ENCODE peak calls at places on chromosomes 11 and 22, in seven cellular contexts. P is fibroblast of pulmonary artery; D is HS-5; V is GM19239; U is stimulated activated CD8-positive, alpha-beta memory T cell treated with anti-CD3 and anti-CD28 coated beads, Interleukin-4, amount 100 ng/mL, for 48 hours; N is germinal center; C is Calu3. W is an unnamed sample.
A peak's percentile ranks its signal among the peaks of the same experiment; 100 is the strongest.

GRCh38 chr11:56497010-56497409 is 5.8 kb upstream of the OR5M8 start:
- DNase-seq in P (no peak), D (no peak), V (no peak), U (no peak), N (no peak), C (no peak), W (no peak)

GRCh38 chr11:29318134-29318845 is 698.5 kb downstream of the KCNA4 start:
- DNase-seq in P (peak; percentile 18), D (no peak), V (no peak), U (no peak), N (no peak), C (no peak), W (no peak)

GRCh38 chr22:25032066-25032465 is 79.5 kb downstream of the KIAA1671 start:
- DNase-seq in P (no peak), D (no peak), V (no peak), U (no peak), N (no peak), C (no peak), W (no peak)

GRCh38 chr11:18599739-18600230 is at the start of gene MISFA:
- DNase-seq in P (no peak), D (no peak), V (no peak), U (no peak), N (no peak), C (no peak), W (no peak)

GRCh38 chr22:42648368-42649260 is 578 bp downstream of the CYB5R3 start:
- DNase-seq in P (peak; percentile 23), D (no peak), V (no peak), U (peak; percentile 44), N (peak; percentile 36), C (peak; percentile 48), W (no peak)

GRCh38 chr22:45552580-45553332 is 50.1 kb downstream of the FBLN1 start:
- DNase-seq in P (peak; percentile 87), D (no peak), V (no peak), U (no peak), N (no peak), C (no peak), W (no peak)

GRCh38 chr11:48085688-48086087 is 105.3 kb downstream of the PTPRJ start:
- DNase-seq in P (no peak), D (no peak), V (no peak), U (no peak), N (no peak), C (no peak), W (no peak)

GRCh38 chr22:49719046-49719445 is 108.6 kb downstream of the BRD1 start:
- DNase-seq in P (no peak), D (no peak), V (no peak), U (no peak), N (no peak), C (no peak), W (no peak)

GRCh38 chr11:126375726-126376125 is 20.2 kb downstream of the ST3GAL4 start:
- DNase-seq in P (peak; percentile 89), D (no peak), V (no peak), U (no peak), N (no peak), C (no peak), W (no peak)

GRCh38 chr11:22875869-22876473 is 15.7 kb upstream of the CCDC179 start:
- DNase-seq in P (peak; percentile 92), D (peak; percentile 69), V (peak; percentile 35), U (peak; percentile 73), N (peak; percentile 57), C (peak; percentile 72), W (peak; percentile 63)

GRCh38 chr11:102402556-102402955 is 50.0 kb downstream of the TMEM123 start:
- DNase-seq in P (no peak), D (no peak), V (no peak), U (no peak), N (no peak), C (no peak), W (no peak)

GRCh38 chr11:68314203-68314885 is 2.0 kb downstream of the LRP5 start:
- DNase-seq in P (no peak), D (no peak), V (no peak), U (no peak), N (no peak), C (peak; percentile 46), W (no peak)

GRCh38 chr11:12717851-12718291 is 43.6 kb downstream of the TEAD1 start:
- DNase-seq in P (no peak), D (no peak), V (no peak), U (peak; percentile 59), N (no peak), C (no peak), W (no peak)

GRCh38 chr22:45554040-45554406 is 51.3 kb downstream of the FBLN1 start:
- DNase-seq in P (no peak), D (no peak), V (no peak), U (no peak), N (no peak), C (peak; percentile 66), W (no peak)

GRCh38 chr11:104332110-104332509 is 168.2 kb upstream of the PDGFD start:
- DNase-seq in P (no peak), D (no peak), V (no peak), U (peak; percentile 25), N (peak; percentile 19), C (no peak), W (no peak)

GRCh38 chr11:35073691-35074382 is 65.1 kb upstream of the CD44 start:
- DNase-seq in P (peak; percentile 43), D (peak; percentile 28), V (no peak), U (no peak), N (no peak), C (no peak), W (no peak)